ENCODE peak calls at places on chromosomes 11 and 22, in seven cellular contexts. One of them, this sample, is unnamed.

GRCh38 chr11:73463359-73463758 is 87.2 kb downstream of the RELT start:
- DNase-seq in CD4-positive, alpha-beta T cell: no peak
- DNase-seq in cardiac muscle cell: peak
- DNase-seq in mammary epithelial cell: peak
- DNase-seq in BE2C: no peak
- DNase-seq in foreskin fibroblast: peak
- DNase-seq in tibial nerve: no peak
- DNase-seq in this sample: no peak

GRCh38 chr11:75543808-75544207 is 18.1 kb upstream of the GDPD5 start:
- DNase-seq in foreskin fibroblast: no peak
- DNase-seq in CD4-positive, alpha-beta T cell: no peak
- DNase-seq in mammary epithelial cell: no peak
- DNase-seq in tibial nerve: no peak
- DNase-seq in cardiac muscle cell: no peak
- DNase-seq in BE2C: no peak
- DNase-seq in this sample: no peak

GRCh38 chr11:111303476-111303875 is 5.1 kb downstream of the POU2AF3 start:
- DNase-seq in foreskin fibroblast: no peak
- DNase-seq in tibial nerve: no peak
- DNase-seq in mammary epithelial cell: peak
- DNase-seq in cardiac muscle cell: peak
- DNase-seq in BE2C: no peak
- DNase-seq in CD4-positive, alpha-beta T cell: no peak
- DNase-seq in this sample: peak

GRCh38 chr22:24564376-24565058 is 8.7 kb downstream of the SNRPD3 start:
- DNase-seq in tibial nerve: no peak
- DNase-seq in cardiac muscle cell: peak
- DNase-seq in CD4-positive, alpha-beta T cell: no peak
- DNase-seq in BE2C: no peak
- DNase-seq in mammary epithelial cell: no peak
- DNase-seq in foreskin fibroblast: no peak
- DNase-seq in this sample: no peak

GRCh38 chr11:7057641-7058040 is 31.2 kb upstream of the RBMXL2 start:
- DNase-seq in foreskin fibroblast: no peak
- DNase-seq in BE2C: no peak
- DNase-seq in tibial nerve: no peak
- DNase-seq in cardiac muscle cell: peak
- DNase-seq in CD4-positive, alpha-beta T cell: no peak
- DNase-seq in mammary epithelial cell: no peak
- DNase-seq in this sample: no peak

GRCh38 chr11:15965562-15966250 is 390.6 kb downstream of the SOX6 start:
- DNase-seq in tibial nerve: no peak
- DNase-seq in cardiac muscle cell: no peak
- DNase-seq in CD4-positive, alpha-beta T cell: no peak
- DNase-seq in foreskin fibroblast: no peak
- DNase-seq in BE2C: no peak
- DNase-seq in mammary epithelial cell: peak
- DNase-seq in this sample: peak

GRCh38 chr11:26569646-26570045 is 2.4 kb downstream of the MUC15 start:
- DNase-seq in CD4-positive, alpha-beta T cell: no peak
- DNase-seq in foreskin fibroblast: no peak
- DNase-seq in BE2C: no peak
- DNase-seq in cardiac muscle cell: no peak
- DNase-seq in tibial nerve: no peak
- DNase-seq in mammary epithelial cell: no peak
- DNase-seq in this sample: no peak

GRCh38 chr11:79444923-79445322 is 4.1 kb upstream of the TENM4 start:
- DNase-seq in foreskin fibroblast: no peak
- DNase-seq in CD4-positive, alpha-beta T cell: no peak
- DNase-seq in cardiac muscle cell: no peak
- DNase-seq in tibial nerve: no peak
- DNase-seq in BE2C: no peak
- DNase-seq in mammary epithelial cell: no peak
- DNase-seq in this sample: no peak

GRCh38 chr22:39077513-39077840 is 402 bp downstream of the APOBEC3G start:
- DNase-seq in cardiac muscle cell: peak
- DNase-seq in BE2C: no peak
- DNase-seq in tibial nerve: no peak
- DNase-seq in CD4-positive, alpha-beta T cell: no peak
- DNase-seq in mammary epithelial cell: no peak
- DNase-seq in foreskin fibroblast: no peak
- DNase-seq in this sample: no peak

GRCh38 chr11:32586576-32587190 is 3.1 kb downstream of the EIF3M start:
- DNase-seq in foreskin fibroblast: no peak
- DNase-seq in BE2C: peak
- DNase-seq in cardiac muscle cell: peak
- DNase-seq in mammary epithelial cell: peak
- DNase-seq in tibial nerve: no peak
- DNase-seq in CD4-positive, alpha-beta T cell: no peak
- DNase-seq in this sample: peak

GRCh38 chr11:17978553-17979287 is 34.1 kb downstream of the SERGEF start:
- DNase-seq in BE2C: peak
- DNase-seq in cardiac muscle cell: peak
- DNase-seq in tibial nerve: no peak
- DNase-seq in CD4-positive, alpha-beta T cell: no peak
- DNase-seq in mammary epithelial cell: peak
- DNase-seq in foreskin fibroblast: peak
- DNase-seq in this sample: peak
- TF ChIP-seq CTCF in BE2C: peak
- TF ChIP-seq CTCF in cardiac muscle cell: peak
- TF ChIP-seq CTCF in tibial nerve: peak
- TF ChIP-seq CTCF in CD4-positive, alpha-beta T cell: no peak
- TF ChIP-seq CTCF in mammary epithelial cell: peak
- TF ChIP-seq CTCF in foreskin fibroblast: peak
- TF ChIP-seq CTCF in this sample: peak

GRCh38 chr22:37331811-37332536 is 49.7 kb downstream of the CYTH4 start:
- DNase-seq in cardiac muscle cell: no peak
- DNase-seq in tibial nerve: no peak
- DNase-seq in BE2C: no peak
- DNase-seq in CD4-positive, alpha-beta T cell: no peak
- DNase-seq in foreskin fibroblast: no peak
- DNase-seq in mammary epithelial cell: no peak
- DNase-seq in this sample: peak
- TF ChIP-seq CTCF in cardiac muscle cell: no peak
- TF ChIP-seq CTCF in tibial nerve: no peak
- TF ChIP-seq CTCF in BE2C: no peak
- TF ChIP-seq CTCF in CD4-positive, alpha-beta T cell: no peak
- TF ChIP-seq CTCF in foreskin fibroblast: no peak
- TF ChIP-seq CTCF in mammary epithelial cell: no peak
- TF ChIP-seq CTCF in this sample: no peak

GRCh38 chr11:120646206-120646605 is 134.7 kb downstream of the GRIK4 start:
- DNase-seq in tibial nerve: no peak
- DNase-seq in mammary epithelial cell: no peak
- DNase-seq in CD4-positive, alpha-beta T cell: no peak
- DNase-seq in foreskin fibroblast: no peak
- DNase-seq in cardiac muscle cell: no peak
- DNase-seq in BE2C: no peak
- DNase-seq in this sample: no peak
- TF ChIP-seq CTCF in tibial nerve: no peak
- TF ChIP-seq CTCF in mammary epithelial cell: no peak
- TF ChIP-seq CTCF in CD4-positive, alpha-beta T cell: no peak
- TF ChIP-seq CTCF in foreskin fibroblast: no peak
- TF ChIP-seq CTCF in cardiac muscle cell: no peak
- TF ChIP-seq CTCF in BE2C: no peak
- TF ChIP-seq CTCF in this sample: no peak

GRCh38 chr11:20595101-20595500 is 4.3 kb upstream of the SLC6A5 start:
- DNase-seq in BE2C: no peak
- DNase-seq in CD4-positive, alpha-beta T cell: no peak
- DNase-seq in cardiac muscle cell: no peak
- DNase-seq in mammary epithelial cell: no peak
- DNase-seq in tibial nerve: no peak
- DNase-seq in foreskin fibroblast: no peak
- DNase-seq in this sample: no peak

GRCh38 chr11:20594274-20595061 is 4.9 kb upstream of the SLC6A5 start:
- DNase-seq in CD4-positive, alpha-beta T cell: no peak
- DNase-seq in tibial nerve: no peak
- DNase-seq in foreskin fibroblast: no peak
- DNase-seq in BE2C: no peak
- DNase-seq in mammary epithelial cell: no peak
- DNase-seq in cardiac muscle cell: no peak
- DNase-seq in this sample: no peak

GRCh38 chr11:20589796-20590195 is 9.6 kb upstream of the SLC6A5 start:
- DNase-seq in CD4-positive, alpha-beta T cell: no peak
- DNase-seq in cardiac muscle cell: no peak
- DNase-seq in tibial nerve: no peak
- DNase-seq in mammary epithelial cell: no peak
- DNase-seq in foreskin fibroblast: no peak
- DNase-seq in BE2C: peak
- DNase-seq in this sample: no peak

GRCh38 chr11:20596629-20597129 is 2.7 kb upstream of the SLC6A5 start:
- DNase-seq in mammary epithelial cell: peak
- DNase-seq in tibial nerve: no peak
- DNase-seq in BE2C: no peak
- DNase-seq in cardiac muscle cell: peak
- DNase-seq in CD4-positive, alpha-beta T cell: no peak
- DNase-seq in foreskin fibroblast: no peak
- DNase-seq in this sample: no peak

DNA sequence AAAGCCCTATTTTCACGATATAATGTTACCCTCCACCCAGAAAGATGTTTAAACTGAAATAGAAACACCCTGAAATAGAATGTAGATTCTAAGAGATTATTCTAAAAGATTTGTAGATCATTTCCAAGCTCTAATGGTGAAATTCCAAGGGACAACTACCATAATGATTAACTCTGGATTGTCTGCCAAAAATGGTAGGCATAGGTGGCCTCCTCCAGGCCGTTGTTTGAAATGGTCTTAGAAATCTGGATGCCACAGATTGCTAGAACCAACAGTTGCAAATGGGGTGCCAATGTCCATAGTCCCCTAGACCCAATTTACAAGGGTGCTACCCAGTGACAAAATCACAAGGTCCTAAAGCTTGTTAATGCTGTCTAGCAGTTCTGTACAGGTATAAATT is 6.7 kb upstream of the SLC6A5 start:
- DNase-seq in cardiac muscle cell: no peak
- DNase-seq in BE2C: no peak
- DNase-seq in tibial nerve: no peak
- DNase-seq in foreskin fibroblast: no peak
- DNase-seq in mammary epithelial cell: no peak
- DNase-seq in CD4-positive, alpha-beta T cell: no peak
- DNase-seq in this sample: no peak
- TF ChIP-seq CTCF in cardiac muscle cell: no peak
- TF ChIP-seq CTCF in BE2C: no peak
- TF ChIP-seq CTCF in tibial nerve: no peak
- TF ChIP-seq CTCF in foreskin fibroblast: no peak
- TF ChIP-seq CTCF in mammary epithelial cell: peak
- TF ChIP-seq CTCF in CD4-positive, alpha-beta T cell: no peak
- TF ChIP-seq CTCF in this sample: no peak

GRCh38 chr22:32130464-32130863 is 28.6 kb downstream of the C22orf42 start:
- DNase-seq in cardiac muscle cell: no peak
- DNase-seq in BE2C: no peak
- DNase-seq in tibial nerve: no peak
- DNase-seq in mammary epithelial cell: peak
- DNase-seq in foreskin fibroblast: peak
- DNase-seq in CD4-positive, alpha-beta T cell: no peak
- DNase-seq in this sample: no peak

GRCh38 chr22:32132783-32133182 is 26.3 kb downstream of the C22orf42 start:
- DNase-seq in CD4-positive, alpha-beta T cell: no peak
- DNase-seq in mammary epithelial cell: no peak
- DNase-seq in BE2C: no peak
- DNase-seq in foreskin fibroblast: no peak
- DNase-seq in tibial nerve: no peak
- DNase-seq in cardiac muscle cell: no peak
- DNase-seq in this sample: no peak

GRCh38 chr22:32123657-32124056 is 35.4 kb downstream of the C22orf42 start:
- DNase-seq in CD4-positive, alpha-beta T cell: no peak
- DNase-seq in cardiac muscle cell: no peak
- DNase-seq in foreskin fibroblast: no peak
- DNase-seq in tibial nerve: no peak
- DNase-seq in BE2C: no peak
- DNase-seq in mammary epithelial cell: no peak
- DNase-seq in this sample: peak

GRCh38 chr22:32132126-32132525 is 27.0 kb downstream of the C22orf42 start:
- DNase-seq in mammary epithelial cell: no peak
- DNase-seq in BE2C: no peak
- DNase-seq in cardiac muscle cell: no peak
- DNase-seq in CD4-positive, alpha-beta T cell: no peak
- DNase-seq in tibial nerve: no peak
- DNase-seq in foreskin fibroblast: no peak
- DNase-seq in this sample: no peak

GRCh38 chr22:32127904-32128303 is 31.2 kb downstream of the C22orf42 start:
- DNase-seq in mammary epithelial cell: no peak
- DNase-seq in CD4-positive, alpha-beta T cell: no peak
- DNase-seq in tibial nerve: no peak
- DNase-seq in BE2C: no peak
- DNase-seq in foreskin fibroblast: no peak
- DNase-seq in cardiac muscle cell: no peak
- DNase-seq in this sample: no peak
- TF ChIP-seq CTCF in mammary epithelial cell: no peak
- TF ChIP-seq CTCF in CD4-positive, alpha-beta T cell: no peak
- TF ChIP-seq CTCF in tibial nerve: no peak
- TF ChIP-seq CTCF in BE2C: peak
- TF ChIP-seq CTCF in foreskin fibroblast: no peak
- TF ChIP-seq CTCF in cardiac muscle cell: no peak
- TF ChIP-seq CTCF in this sample: no peak

DNA sequence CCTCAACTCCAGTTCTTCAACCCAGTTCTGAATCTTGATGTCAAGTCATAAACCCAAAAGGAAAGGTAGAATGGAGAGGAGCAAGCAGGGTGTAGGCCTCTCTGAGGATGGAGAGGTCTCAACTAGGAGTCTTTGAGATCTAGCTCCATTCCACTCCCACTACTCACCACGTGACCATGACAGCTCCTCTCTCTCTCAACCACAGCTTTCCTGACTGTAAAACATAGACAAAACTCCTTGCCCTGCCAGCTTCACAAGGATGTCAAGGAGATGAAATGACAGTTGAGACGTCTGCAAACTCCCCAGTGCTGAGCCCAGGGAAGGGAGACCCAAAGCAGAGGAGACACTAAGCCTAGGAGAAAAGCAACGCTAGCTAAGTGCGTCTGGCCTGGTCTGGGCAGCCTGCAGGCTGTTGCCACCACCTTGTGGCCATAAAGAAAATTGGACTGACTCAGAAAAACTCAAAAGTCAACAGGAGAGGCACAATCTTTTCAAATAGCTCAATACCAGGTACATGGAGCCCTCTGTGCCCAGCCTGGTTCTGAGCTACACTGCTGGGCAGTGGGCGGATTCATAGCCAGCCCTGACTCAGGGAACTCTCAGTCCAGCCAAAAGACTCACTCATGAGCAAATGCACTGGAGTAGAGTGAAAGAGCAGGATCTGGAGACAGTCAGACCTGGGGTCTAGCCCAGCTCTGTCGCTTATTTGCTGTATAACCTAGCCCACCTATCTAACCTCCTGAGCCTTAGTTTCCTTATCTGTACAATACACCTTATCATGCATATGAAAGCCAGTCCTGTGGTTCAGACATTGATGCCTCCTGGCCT is 3.4 kb downstream of the CLPB start:
- DNase-seq in cardiac muscle cell: peak
- DNase-seq in CD4-positive, alpha-beta T cell: no peak
- DNase-seq in foreskin fibroblast: peak
- DNase-seq in tibial nerve: no peak
- DNase-seq in mammary epithelial cell: peak
- DNase-seq in BE2C: peak
- DNase-seq in this sample: peak
- TF ChIP-seq CTCF in cardiac muscle cell: peak
- TF ChIP-seq CTCF in CD4-positive, alpha-beta T cell: peak
- TF ChIP-seq CTCF in foreskin fibroblast: peak
- TF ChIP-seq CTCF in tibial nerve: peak
- TF ChIP-seq CTCF in mammary epithelial cell: peak
- TF ChIP-seq CTCF in BE2C: peak
- TF ChIP-seq CTCF in this sample: peak